ENCODE peak calls at places on chromosomes 1 and 21, in six cellular contexts. R is H9, P is endothelial cell of umbilical vein, A is H1, W is HepG2, L is fibroblast of lung. O is an unnamed sample. For H4K20me1 and H3K27me3, the result is how much of the 10 kb centered on the place peaks cover.

GRCh38 chr1:6914646-6915178 is 129.5 kb downstream of the CAMTA1 start:
- DNase-seq in R (no peak), P (no peak), A (no peak), W (no peak), L (no peak), O (no peak)

GRCh38 chr1:182340233-182341058 is 51.1 kb downstream of the GLUL start:
- DNase-seq in R (no peak), P (no peak), A (no peak), W (peak), L (no peak), O (peak)

GRCh38 chr1:74689800-74690696 is 16.5 kb upstream of the ERICH3 start:
- DNase-seq in R (peak), P (peak), A (no peak), W (peak), L (peak), O (no peak)

GRCh38 chr1:147080013-147080661 is 92.1 kb downstream of the PRKAB2 start:
- DNase-seq in R (no peak), P (no peak), A (no peak), W (no peak), L (no peak), O (no peak)

GRCh38 chr1:29202584-29203340 is 21.1 kb upstream of the SRSF4 start:
- DNase-seq in R (peak), P (peak), A (peak), W (peak), L (peak), O (peak)

GRCh38 chr1:200038987-200039848 is 11.7 kb downstream of the NR5A2 start:
- DNase-seq in R (peak), P (peak), A (no peak), W (no peak), L (no peak), O (peak)

GRCh38 chr21:33168886-33169285 is 60.9 kb upstream of the IFNAR2 start:
- DNase-seq in R (no peak), P (no peak), A (no peak), W (no peak), L (no peak), O (no peak)

GRCh38 chr21:41833138-41834115 is 45.7 kb downstream of the PRDM15 start:
- DNase-seq in R (no peak), P (no peak), A (no peak), W (no peak), L (no peak), O (no peak)

GRCh38 chr21:27419153-27419552 is 452.3 kb upstream of the ADAMTS5 start:
- DNase-seq in R (no peak), P (peak), A (no peak), W (no peak), L (peak), O (no peak)

GRCh38 chr1:18458133-18458750 is 22.5 kb upstream of the KLHDC7A start:
- DNase-seq in R (no peak), P (no peak), A (no peak), W (no peak), L (no peak), O (no peak)
- H3K4me2 ChIP-seq in R (no peak), P (no peak), A (no peak), W (no peak), L (no peak), O (no peak)

GRCh38 chr1:93111065-93111464 is 32.0 kb downstream of the MTF2 start:
- DNase-seq in R (no peak), P (no peak), A (no peak), W (no peak), L (no peak), O (peak)
- H4K20me1 ChIP-seq in R (under half), P (under half), A (under half), W (under half), L (under half), O (under half)

DNA sequence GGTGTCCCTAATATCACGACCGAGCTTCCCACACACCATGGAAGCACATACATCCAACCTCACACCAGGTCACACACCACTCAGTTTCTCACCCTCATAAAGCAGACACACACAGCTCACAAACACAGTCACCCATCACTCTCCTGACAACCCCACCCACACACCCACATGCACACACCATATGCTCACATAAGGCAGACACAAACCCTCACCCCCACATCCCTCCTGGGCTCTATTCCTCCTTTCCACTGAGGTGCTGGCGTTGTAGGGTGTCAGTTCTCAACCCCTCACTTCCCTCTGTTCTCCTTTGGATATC is 48.6 kb downstream of the RHBG start:
- DNase-seq in R (no peak), P (no peak), A (no peak), W (no peak), L (no peak), O (no peak)
- H3K27me3 ChIP-seq in R (under half), P (half or more), A (under half), W (under half), L (under half), O (half or more)

DNA sequence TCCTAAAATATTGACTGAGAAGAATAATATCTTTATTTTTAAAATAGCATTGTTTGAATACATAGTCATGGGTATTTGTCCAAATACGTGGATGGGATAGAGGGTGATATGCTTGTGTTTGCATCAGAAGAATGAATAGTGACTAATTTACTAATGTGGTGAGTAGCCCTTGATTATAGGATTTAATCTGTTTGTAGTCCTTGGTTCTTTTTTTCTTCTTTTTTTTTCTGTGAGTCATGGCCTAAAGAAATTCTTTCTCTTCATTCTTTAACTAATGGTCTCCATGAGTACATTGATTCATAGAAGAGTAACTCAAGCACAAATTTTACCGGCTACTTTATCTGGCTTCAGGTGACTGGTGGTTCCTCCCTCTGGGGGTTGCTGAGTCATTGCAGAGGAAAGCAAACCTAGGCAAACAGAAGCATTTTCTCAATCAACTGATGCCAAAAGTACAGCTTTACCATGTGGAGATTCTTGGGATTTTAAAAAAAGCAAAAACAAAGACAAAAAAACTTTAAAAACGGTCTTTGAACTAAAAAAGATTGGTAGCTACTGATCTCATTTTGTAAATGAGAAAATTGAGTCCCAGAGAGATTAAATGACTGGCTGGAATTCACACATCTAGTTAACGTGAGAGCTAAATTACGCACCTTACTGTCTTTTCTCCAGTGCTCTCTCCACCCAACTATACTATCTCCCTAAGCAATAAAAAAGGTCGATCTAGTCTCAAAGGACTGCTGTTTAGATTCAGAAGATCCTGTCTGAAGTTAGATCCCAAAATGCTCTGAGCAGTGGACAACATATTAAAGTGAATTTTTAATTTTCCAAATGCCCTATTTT is 40.5 kb downstream of the AK5 start:
- DNase-seq in R (no peak), P (peak), A (peak), W (peak), L (peak), O (peak)
- H3K4me2 ChIP-seq in R (no peak), P (no peak), A (no peak), W (no peak), L (no peak), O (peak)

GRCh38 chr1:151617995-151618394 is 6.1 kb downstream of the SNX27 start:
- DNase-seq in R (no peak), P (no peak), A (no peak), W (no peak), L (no peak), O (no peak)

GRCh38 chr1:151613275-151613867 is 1.5 kb downstream of the SNX27 start:
- DNase-seq in R (no peak), P (no peak), A (no peak), W (no peak), L (no peak), O (no peak)

GRCh38 chr1:151615711-151616504 is 4.1 kb downstream of the SNX27 start:
- DNase-seq in R (no peak), P (no peak), A (no peak), W (no peak), L (no peak), O (no peak)

GRCh38 chr1:151618470-151618869 is 6.6 kb downstream of the SNX27 start:
- DNase-seq in R (no peak), P (no peak), A (no peak), W (no peak), L (no peak), O (no peak)

GRCh38 chr1:151616505-151616849 is 4.6 kb downstream of the SNX27 start:
- DNase-seq in R (no peak), P (no peak), A (no peak), W (no peak), L (peak), O (no peak)
- H4K20me1 ChIP-seq in R (under half), P (under half), A (under half), W (under half), L (under half), O (under half)

GRCh38 chr1:148308832-148309458 is 156.9 kb upstream of the NBPF11 start:
- DNase-seq in R (no peak), P (no peak), A (no peak), W (no peak), L (no peak), O (peak)
- H3K27me3 ChIP-seq in R (under half), P (half or more), A (under half), W (under half), L (under half), O (half or more)

GRCh38 chr1:218945050-218945449 is 228.6 kb upstream of the LYPLAL1 start:
- DNase-seq in R (no peak), P (peak), A (no peak), W (no peak), L (peak), O (no peak)
- H3K4me2 ChIP-seq in R (no peak), P (no peak), A (no peak), W (no peak), L (no peak), O (no peak)

DNA sequence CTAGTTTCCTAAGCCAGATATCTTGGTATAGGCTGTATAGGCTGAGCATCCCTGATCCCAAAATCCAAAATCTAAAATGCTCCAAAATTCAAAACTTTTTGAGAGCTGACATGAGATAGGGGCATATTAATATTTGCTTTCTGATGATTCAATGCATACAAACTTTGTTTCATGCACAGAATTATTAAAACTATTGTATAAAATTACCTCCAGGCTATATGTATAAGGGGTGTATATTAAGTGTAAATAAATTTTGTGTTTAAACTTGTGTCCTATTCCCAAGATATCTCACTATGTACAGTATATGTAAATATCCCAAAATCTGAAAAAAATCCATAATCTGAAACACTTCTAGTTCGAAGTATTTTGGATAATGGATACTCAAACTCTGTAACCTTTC is 2.6 kb downstream of the WDR64 start:
- DNase-seq in R (no peak), P (no peak), A (no peak), W (no peak), L (no peak), O (no peak)
- H4K20me1 ChIP-seq in R (under half), P (under half), A (under half), W (under half), L (under half), O (under half)

GRCh38 chr1:24286246-24287010 is 32.7 kb upstream of the GRHL3 start:
- DNase-seq in R (peak), P (no peak), A (peak), W (no peak), L (no peak), O (no peak)
- H3K27me3 ChIP-seq in R (under half), P (under half), A (under half), W (under half), L (under half), O (under half)

O was measured in osteoblast.